ENCODE peak calls at places on chromosomes 2 and 18, in eight cellular contexts. One of them, this sample, is unnamed.

GRCh38 chr2:11588228-11589110 is 54.6 kb downstream of the GREB1 start:
- DNase-seq in activated CD4-positive, alpha-beta T cell treated with anti-CD3 and anti-CD28 coated beads, Interleukin-2, amount 10 ng/mL, durations not matched to agents 7 days and 5 days: no peak
- DNase-seq in pancreas: no peak
- DNase-seq in hypothalamus: no peak
- DNase-seq in substantia nigra: no peak
- DNase-seq in retina: no peak
- DNase-seq in NCI-H2081: no peak
- DNase-seq in H7: no peak
- DNase-seq in this sample: no peak

GRCh38 chr2:182372661-182373060 is 54.2 kb downstream of the PDE1A start:
- DNase-seq in H7: no peak
- DNase-seq in NCI-H2081: no peak
- DNase-seq in pancreas: no peak
- DNase-seq in activated CD4-positive, alpha-beta T cell treated with anti-CD3 and anti-CD28 coated beads, Interleukin-2, amount 10 ng/mL, durations not matched to agents 7 days and 5 days: no peak
- DNase-seq in hypothalamus: no peak
- DNase-seq in retina: no peak
- DNase-seq in substantia nigra: no peak
- DNase-seq in this sample: no peak

GRCh38 chr2:54632733-54633692 is 90.4 kb upstream of the EML6 start:
- DNase-seq in H7: no peak
- DNase-seq in pancreas: no peak
- DNase-seq in substantia nigra: no peak
- DNase-seq in hypothalamus: no peak
- DNase-seq in retina: no peak
- DNase-seq in NCI-H2081: no peak
- DNase-seq in activated CD4-positive, alpha-beta T cell treated with anti-CD3 and anti-CD28 coated beads, Interleukin-2, amount 10 ng/mL, durations not matched to agents 7 days and 5 days: no peak
- DNase-seq in this sample: no peak

GRCh38 chr2:236971131-236971850 is 114.4 kb upstream of the COPS8 start:
- DNase-seq in retina: no peak
- DNase-seq in activated CD4-positive, alpha-beta T cell treated with anti-CD3 and anti-CD28 coated beads, Interleukin-2, amount 10 ng/mL, durations not matched to agents 7 days and 5 days: no peak
- DNase-seq in NCI-H2081: no peak
- DNase-seq in pancreas: no peak
- DNase-seq in H7: no peak
- DNase-seq in hypothalamus: no peak
- DNase-seq in substantia nigra: no peak
- DNase-seq in this sample: no peak

GRCh38 chr2:149021271-149021719 is 17.2 kb upstream of the LYPD6B start:
- DNase-seq in substantia nigra: no peak
- DNase-seq in activated CD4-positive, alpha-beta T cell treated with anti-CD3 and anti-CD28 coated beads, Interleukin-2, amount 10 ng/mL, durations not matched to agents 7 days and 5 days: no peak
- DNase-seq in hypothalamus: no peak
- DNase-seq in NCI-H2081: no peak
- DNase-seq in pancreas: no peak
- DNase-seq in retina: no peak
- DNase-seq in H7: no peak
- DNase-seq in this sample: no peak

GRCh38 chr2:36214682-36215081 is 140.9 kb upstream of the CRIM1 start:
- DNase-seq in substantia nigra: no peak
- DNase-seq in H7: peak
- DNase-seq in NCI-H2081: no peak
- DNase-seq in hypothalamus: no peak
- DNase-seq in retina: no peak
- DNase-seq in pancreas: no peak
- DNase-seq in activated CD4-positive, alpha-beta T cell treated with anti-CD3 and anti-CD28 coated beads, Interleukin-2, amount 10 ng/mL, durations not matched to agents 7 days and 5 days: no peak
- DNase-seq in this sample: peak

GRCh38 chr2:10566021-10566420 is 117.9 kb upstream of the ODC1 start:
- DNase-seq in pancreas: no peak
- DNase-seq in hypothalamus: no peak
- DNase-seq in retina: no peak
- DNase-seq in activated CD4-positive, alpha-beta T cell treated with anti-CD3 and anti-CD28 coated beads, Interleukin-2, amount 10 ng/mL, durations not matched to agents 7 days and 5 days: no peak
- DNase-seq in NCI-H2081: no peak
- DNase-seq in substantia nigra: no peak
- DNase-seq in H7: no peak
- DNase-seq in this sample: no peak

GRCh38 chr2:176729706-176730569 is 460.7 kb downstream of the MTX2 start:
- DNase-seq in retina: no peak
- DNase-seq in hypothalamus: no peak
- DNase-seq in H7: no peak
- DNase-seq in NCI-H2081: peak
- DNase-seq in substantia nigra: no peak
- DNase-seq in pancreas: peak
- DNase-seq in activated CD4-positive, alpha-beta T cell treated with anti-CD3 and anti-CD28 coated beads, Interleukin-2, amount 10 ng/mL, durations not matched to agents 7 days and 5 days: no peak
- DNase-seq in this sample: no peak

GRCh38 chr2:138514173-138514572 is 12.6 kb downstream of the SPOPL start:
- DNase-seq in retina: no peak
- DNase-seq in pancreas: no peak
- DNase-seq in NCI-H2081: no peak
- DNase-seq in H7: no peak
- DNase-seq in hypothalamus: no peak
- DNase-seq in substantia nigra: no peak
- DNase-seq in activated CD4-positive, alpha-beta T cell treated with anti-CD3 and anti-CD28 coated beads, Interleukin-2, amount 10 ng/mL, durations not matched to agents 7 days and 5 days: no peak
- DNase-seq in this sample: peak

GRCh38 chr2:86372641-86373502 is 35.4 kb upstream of the REEP1 start:
- DNase-seq in retina: peak
- DNase-seq in activated CD4-positive, alpha-beta T cell treated with anti-CD3 and anti-CD28 coated beads, Interleukin-2, amount 10 ng/mL, durations not matched to agents 7 days and 5 days: no peak
- DNase-seq in substantia nigra: peak
- DNase-seq in NCI-H2081: peak
- DNase-seq in pancreas: peak
- DNase-seq in H7: peak
- DNase-seq in hypothalamus: no peak
- DNase-seq in this sample: peak

GRCh38 chr2:143489135-143489534 is 359.9 kb downstream of the ARHGAP15 start:
- DNase-seq in hypothalamus: no peak
- DNase-seq in retina: no peak
- DNase-seq in NCI-H2081: no peak
- DNase-seq in substantia nigra: no peak
- DNase-seq in pancreas: no peak
- DNase-seq in activated CD4-positive, alpha-beta T cell treated with anti-CD3 and anti-CD28 coated beads, Interleukin-2, amount 10 ng/mL, durations not matched to agents 7 days and 5 days: no peak
- DNase-seq in H7: no peak
- DNase-seq in this sample: no peak

GRCh38 chr18:31679133-31679731 is 5.1 kb downstream of the B4GALT6 start:
- DNase-seq in substantia nigra: no peak
- DNase-seq in hypothalamus: no peak
- DNase-seq in activated CD4-positive, alpha-beta T cell treated with anti-CD3 and anti-CD28 coated beads, Interleukin-2, amount 10 ng/mL, durations not matched to agents 7 days and 5 days: no peak
- DNase-seq in H7: no peak
- DNase-seq in retina: no peak
- DNase-seq in NCI-H2081: no peak
- DNase-seq in pancreas: no peak
- DNase-seq in this sample: no peak

GRCh38 chr18:46073474-46074331 is 1.6 kb upstream of the PSTPIP2 start:
- DNase-seq in pancreas: peak
- DNase-seq in substantia nigra: peak
- DNase-seq in retina: peak
- DNase-seq in NCI-H2081: peak
- DNase-seq in activated CD4-positive, alpha-beta T cell treated with anti-CD3 and anti-CD28 coated beads, Interleukin-2, amount 10 ng/mL, durations not matched to agents 7 days and 5 days: peak
- DNase-seq in hypothalamus: no peak
- DNase-seq in H7: peak
- DNase-seq in this sample: peak

GRCh38 chr2:180196419-180196977 is 189.4 kb upstream of the CWC22 start:
- DNase-seq in retina: no peak
- DNase-seq in activated CD4-positive, alpha-beta T cell treated with anti-CD3 and anti-CD28 coated beads, Interleukin-2, amount 10 ng/mL, durations not matched to agents 7 days and 5 days: no peak
- DNase-seq in substantia nigra: no peak
- DNase-seq in hypothalamus: no peak
- DNase-seq in NCI-H2081: no peak
- DNase-seq in H7: peak
- DNase-seq in pancreas: no peak
- DNase-seq in this sample: no peak

GRCh38 chr2:110946892-110947291 is 173.8 kb upstream of the BCL2L11 start:
- DNase-seq in hypothalamus: no peak
- DNase-seq in NCI-H2081: no peak
- DNase-seq in retina: no peak
- DNase-seq in substantia nigra: no peak
- DNase-seq in activated CD4-positive, alpha-beta T cell treated with anti-CD3 and anti-CD28 coated beads, Interleukin-2, amount 10 ng/mL, durations not matched to agents 7 days and 5 days: no peak
- DNase-seq in H7: no peak
- DNase-seq in pancreas: no peak
- DNase-seq in this sample: no peak

GRCh38 chr2:241443486-241444223 is 64.7 kb downstream of the STK25 start:
- DNase-seq in hypothalamus: no peak
- DNase-seq in NCI-H2081: no peak
- DNase-seq in substantia nigra: no peak
- DNase-seq in pancreas: no peak
- DNase-seq in retina: no peak
- DNase-seq in activated CD4-positive, alpha-beta T cell treated with anti-CD3 and anti-CD28 coated beads, Interleukin-2, amount 10 ng/mL, durations not matched to agents 7 days and 5 days: peak
- DNase-seq in H7: no peak
- DNase-seq in this sample: no peak

GRCh38 chr2:159615936-159616733 is at the start of gene BAZ2B:
- DNase-seq in H7: peak
- DNase-seq in retina: peak
- DNase-seq in activated CD4-positive, alpha-beta T cell treated with anti-CD3 and anti-CD28 coated beads, Interleukin-2, amount 10 ng/mL, durations not matched to agents 7 days and 5 days: peak
- DNase-seq in NCI-H2081: peak
- DNase-seq in substantia nigra: no peak
- DNase-seq in hypothalamus: peak
- DNase-seq in pancreas: peak
- DNase-seq in this sample: peak

GRCh38 chr2:27795868-27796277 is 24.4 kb downstream of the MRPL33 start:
- DNase-seq in activated CD4-positive, alpha-beta T cell treated with anti-CD3 and anti-CD28 coated beads, Interleukin-2, amount 10 ng/mL, durations not matched to agents 7 days and 5 days: no peak
- DNase-seq in retina: no peak
- DNase-seq in NCI-H2081: no peak
- DNase-seq in pancreas: no peak
- DNase-seq in hypothalamus: no peak
- DNase-seq in H7: no peak
- DNase-seq in substantia nigra: no peak
- DNase-seq in this sample: no peak

GRCh38 chr18:47718646-47719045 is 211.8 kb downstream of the SMAD2 start:
- DNase-seq in H7: no peak
- DNase-seq in NCI-H2081: no peak
- DNase-seq in retina: no peak
- DNase-seq in substantia nigra: no peak
- DNase-seq in hypothalamus: no peak
- DNase-seq in activated CD4-positive, alpha-beta T cell treated with anti-CD3 and anti-CD28 coated beads, Interleukin-2, amount 10 ng/mL, durations not matched to agents 7 days and 5 days: no peak
- DNase-seq in pancreas: no peak
- DNase-seq in this sample: no peak

GRCh38 chr2:37472959-37473358 is 128.5 kb downstream of the QPCT start:
- DNase-seq in activated CD4-positive, alpha-beta T cell treated with anti-CD3 and anti-CD28 coated beads, Interleukin-2, amount 10 ng/mL, durations not matched to agents 7 days and 5 days: no peak
- DNase-seq in NCI-H2081: peak
- DNase-seq in hypothalamus: no peak
- DNase-seq in H7: no peak
- DNase-seq in retina: no peak
- DNase-seq in pancreas: no peak
- DNase-seq in substantia nigra: no peak
- DNase-seq in this sample: no peak

GRCh38 chr2:58308435-58308834 is 67.3 kb upstream of the FANCL start:
- DNase-seq in activated CD4-positive, alpha-beta T cell treated with anti-CD3 and anti-CD28 coated beads, Interleukin-2, amount 10 ng/mL, durations not matched to agents 7 days and 5 days: no peak
- DNase-seq in retina: peak
- DNase-seq in NCI-H2081: no peak
- DNase-seq in hypothalamus: no peak
- DNase-seq in pancreas: no peak
- DNase-seq in substantia nigra: no peak
- DNase-seq in H7: no peak
- DNase-seq in this sample: no peak

GRCh38 chr18:5980721-5981120 is 85.4 kb upstream of the TMEM200C start:
- DNase-seq in pancreas: no peak
- DNase-seq in NCI-H2081: no peak
- DNase-seq in activated CD4-positive, alpha-beta T cell treated with anti-CD3 and anti-CD28 coated beads, Interleukin-2, amount 10 ng/mL, durations not matched to agents 7 days and 5 days: no peak
- DNase-seq in H7: no peak
- DNase-seq in substantia nigra: no peak
- DNase-seq in hypothalamus: no peak
- DNase-seq in retina: no peak
- DNase-seq in this sample: no peak

GRCh38 chr18:2223859-2224258 is 347.4 kb downstream of the METTL4 start:
- DNase-seq in substantia nigra: no peak
- DNase-seq in pancreas: no peak
- DNase-seq in hypothalamus: no peak
- DNase-seq in activated CD4-positive, alpha-beta T cell treated with anti-CD3 and anti-CD28 coated beads, Interleukin-2, amount 10 ng/mL, durations not matched to agents 7 days and 5 days: no peak
- DNase-seq in H7: peak
- DNase-seq in retina: no peak
- DNase-seq in NCI-H2081: peak
- DNase-seq in this sample: peak

GRCh38 chr2:123971564-123972318 is 53.3 kb upstream of the CNTNAP5 start:
- DNase-seq in pancreas: no peak
- DNase-seq in hypothalamus: no peak
- DNase-seq in substantia nigra: no peak
- DNase-seq in NCI-H2081: no peak
- DNase-seq in activated CD4-positive, alpha-beta T cell treated with anti-CD3 and anti-CD28 coated beads, Interleukin-2, amount 10 ng/mL, durations not matched to agents 7 days and 5 days: no peak
- DNase-seq in retina: no peak
- DNase-seq in H7: no peak
- DNase-seq in this sample: no peak

GRCh38 chr2:241049739-241050623 is 51.6 kb downstream of the SNED1 start:
- DNase-seq in H7: peak
- DNase-seq in NCI-H2081: no peak
- DNase-seq in activated CD4-positive, alpha-beta T cell treated with anti-CD3 and anti-CD28 coated beads, Interleukin-2, amount 10 ng/mL, durations not matched to agents 7 days and 5 days: no peak
- DNase-seq in hypothalamus: no peak
- DNase-seq in substantia nigra: no peak
- DNase-seq in retina: no peak
- DNase-seq in pancreas: no peak
- DNase-seq in this sample: peak

GRCh38 chr2:8058652-8059051 is 623.2 kb upstream of the ID2 start:
- DNase-seq in NCI-H2081: no peak
- DNase-seq in retina: no peak
- DNase-seq in pancreas: no peak
- DNase-seq in hypothalamus: no peak
- DNase-seq in activated CD4-positive, alpha-beta T cell treated with anti-CD3 and anti-CD28 coated beads, Interleukin-2, amount 10 ng/mL, durations not matched to agents 7 days and 5 days: no peak
- DNase-seq in substantia nigra: no peak
- DNase-seq in H7: no peak
- DNase-seq in this sample: no peak

GRCh38 chr18:5475252-5475651 is 68.5 kb downstream of the EPB41L3 start:
- DNase-seq in pancreas: no peak
- DNase-seq in H7: no peak
- DNase-seq in activated CD4-positive, alpha-beta T cell treated with anti-CD3 and anti-CD28 coated beads, Interleukin-2, amount 10 ng/mL, durations not matched to agents 7 days and 5 days: no peak
- DNase-seq in NCI-H2081: peak
- DNase-seq in hypothalamus: no peak
- DNase-seq in retina: no peak
- DNase-seq in substantia nigra: no peak
- DNase-seq in this sample: no peak

GRCh38 chr2:36889782-36890181 is 76.6 kb downstream of the STRN start:
- DNase-seq in H7: no peak
- DNase-seq in hypothalamus: no peak
- DNase-seq in NCI-H2081: no peak
- DNase-seq in retina: no peak
- DNase-seq in substantia nigra: no peak
- DNase-seq in pancreas: no peak
- DNase-seq in activated CD4-positive, alpha-beta T cell treated with anti-CD3 and anti-CD28 coated beads, Interleukin-2, amount 10 ng/mL, durations not matched to agents 7 days and 5 days: no peak
- DNase-seq in this sample: no peak

GRCh38 chr2:202750778-202751427 is 116.1 kb downstream of the FAM117B start:
- DNase-seq in NCI-H2081: no peak
- DNase-seq in substantia nigra: no peak
- DNase-seq in pancreas: no peak
- DNase-seq in hypothalamus: no peak
- DNase-seq in retina: no peak
- DNase-seq in activated CD4-positive, alpha-beta T cell treated with anti-CD3 and anti-CD28 coated beads, Interleukin-2, amount 10 ng/mL, durations not matched to agents 7 days and 5 days: no peak
- DNase-seq in H7: no peak
- DNase-seq in this sample: no peak

GRCh38 chr2:104868081-104868806 is 14.3 kb downstream of the POU3F3 start:
- DNase-seq in H7: peak
- DNase-seq in pancreas: no peak
- DNase-seq in activated CD4-positive, alpha-beta T cell treated with anti-CD3 and anti-CD28 coated beads, Interleukin-2, amount 10 ng/mL, durations not matched to agents 7 days and 5 days: no peak
- DNase-seq in hypothalamus: no peak
- DNase-seq in NCI-H2081: no peak
- DNase-seq in retina: peak
- DNase-seq in substantia nigra: no peak
- DNase-seq in this sample: no peak

GRCh38 chr2:67701011-67701410 is 303.9 kb downstream of the ETAA1 start:
- DNase-seq in activated CD4-positive, alpha-beta T cell treated with anti-CD3 and anti-CD28 coated beads, Interleukin-2, amount 10 ng/mL, durations not matched to agents 7 days and 5 days: no peak
- DNase-seq in NCI-H2081: no peak
- DNase-seq in pancreas: no peak
- DNase-seq in retina: no peak
- DNase-seq in H7: no peak
- DNase-seq in hypothalamus: no peak
- DNase-seq in substantia nigra: no peak
- DNase-seq in this sample: no peak

GRCh38 chr18:79501006-79501405 is 105.3 kb downstream of the NFATC1 start:
- DNase-seq in NCI-H2081: no peak
- DNase-seq in retina: no peak
- DNase-seq in hypothalamus: no peak
- DNase-seq in pancreas: no peak
- DNase-seq in substantia nigra: no peak
- DNase-seq in activated CD4-positive, alpha-beta T cell treated with anti-CD3 and anti-CD28 coated beads, Interleukin-2, amount 10 ng/mL, durations not matched to agents 7 days and 5 days: no peak
- DNase-seq in H7: no peak
- DNase-seq in this sample: no peak

GRCh38 chr2:240179941-240180666 is 39.6 kb upstream of the OTOS start:
- DNase-seq in H7: no peak
- DNase-seq in NCI-H2081: no peak
- DNase-seq in hypothalamus: no peak
- DNase-seq in substantia nigra: no peak
- DNase-seq in pancreas: no peak
- DNase-seq in retina: no peak
- DNase-seq in activated CD4-positive, alpha-beta T cell treated with anti-CD3 and anti-CD28 coated beads, Interleukin-2, amount 10 ng/mL, durations not matched to agents 7 days and 5 days: no peak
- DNase-seq in this sample: no peak

GRCh38 chr2:240432820-240433801 is 2.4 kb upstream of the GPC1 start:
- DNase-seq in hypothalamus: no peak
- DNase-seq in substantia nigra: no peak
- DNase-seq in activated CD4-positive, alpha-beta T cell treated with anti-CD3 and anti-CD28 coated beads, Interleukin-2, amount 10 ng/mL, durations not matched to agents 7 days and 5 days: no peak
- DNase-seq in NCI-H2081: no peak
- DNase-seq in retina: no peak
- DNase-seq in H7: peak
- DNase-seq in pancreas: peak
- DNase-seq in this sample: no peak